ENCODE peak calls at places on chromosomes 6 and 20, in nine cellular contexts. One of them, this sample, is unnamed.

GRCh38 chr20:62598761-62599194 is 43.5 kb upstream of the SLCO4A1 start:
- DNase-seq in cardiac muscle cell: no peak
- DNase-seq in MM.1S: no peak
- DNase-seq in left lung: no peak
- DNase-seq in bronchial epithelial cell: no peak
- DNase-seq in psoas muscle: peak; percentile 34
- DNase-seq in adrenal gland: no peak
- DNase-seq in HCT116: peak; percentile 84
- DNase-seq in K562: peak; percentile 99
- DNase-seq in this sample: no peak

GRCh38 chr6:1384549-1385128 is 4.7 kb upstream of the FOXF2 start:
- DNase-seq in psoas muscle: no peak
- DNase-seq in bronchial epithelial cell: no peak
- DNase-seq in HCT116: no peak
- DNase-seq in adrenal gland: no peak
- DNase-seq in MM.1S: no peak
- DNase-seq in cardiac muscle cell: no peak
- DNase-seq in left lung: no peak
- DNase-seq in K562: no peak
- DNase-seq in this sample: no peak

GRCh38 chr6:10030942-10031537 is 383.8 kb downstream of the TFAP2A start:
- DNase-seq in K562: peak; percentile 40
- DNase-seq in psoas muscle: no peak
- DNase-seq in cardiac muscle cell: peak; percentile 37
- DNase-seq in MM.1S: peak; percentile 24
- DNase-seq in left lung: no peak
- DNase-seq in bronchial epithelial cell: peak; percentile 40
- DNase-seq in HCT116: peak; percentile 31
- DNase-seq in adrenal gland: no peak
- DNase-seq in this sample: no peak

GRCh38 chr6:36633915-36634314 is 39.8 kb downstream of the SRSF3 start:
- DNase-seq in MM.1S: no peak
- DNase-seq in psoas muscle: no peak
- DNase-seq in cardiac muscle cell: no peak
- DNase-seq in adrenal gland: peak; percentile 46
- DNase-seq in left lung: peak; percentile 67
- DNase-seq in K562: no peak
- DNase-seq in HCT116: no peak
- DNase-seq in bronchial epithelial cell: no peak
- DNase-seq in this sample: no peak

GRCh38 chr20:1357921-1358671 is 29.2 kb upstream of the SDCBP2 start:
- DNase-seq in MM.1S: no peak
- DNase-seq in left lung: no peak
- DNase-seq in psoas muscle: no peak
- DNase-seq in HCT116: no peak
- DNase-seq in K562: no peak
- DNase-seq in bronchial epithelial cell: no peak
- DNase-seq in cardiac muscle cell: no peak
- DNase-seq in adrenal gland: no peak
- DNase-seq in this sample: no peak

GRCh38 chr6:134176283-134176975 is 124.0 kb upstream of the SLC2A12 start:
- DNase-seq in K562: no peak
- DNase-seq in HCT116: no peak
- DNase-seq in MM.1S: no peak
- DNase-seq in psoas muscle: peak; percentile 74
- DNase-seq in cardiac muscle cell: peak; percentile 56
- DNase-seq in adrenal gland: peak; percentile 79
- DNase-seq in left lung: peak; percentile 66
- DNase-seq in bronchial epithelial cell: no peak
- DNase-seq in this sample: no peak

GRCh38 chr6:147043994-147044477 is 160.2 kb upstream of the STXBP5 start:
- DNase-seq in psoas muscle: no peak
- DNase-seq in cardiac muscle cell: no peak
- DNase-seq in adrenal gland: no peak
- DNase-seq in K562: no peak
- DNase-seq in bronchial epithelial cell: peak; percentile 71
- DNase-seq in HCT116: no peak
- DNase-seq in left lung: no peak
- DNase-seq in MM.1S: no peak
- DNase-seq in this sample: no peak

GRCh38 chr6:105611606-105612005 is 208.7 kb upstream of the PREP start:
- DNase-seq in K562: no peak
- DNase-seq in left lung: no peak
- DNase-seq in adrenal gland: no peak
- DNase-seq in psoas muscle: no peak
- DNase-seq in cardiac muscle cell: no peak
- DNase-seq in HCT116: no peak
- DNase-seq in MM.1S: no peak
- DNase-seq in bronchial epithelial cell: peak; percentile 59
- DNase-seq in this sample: no peak

GRCh38 chr6:36834576-36835293 is 4.5 kb downstream of the CPNE5 start:
- DNase-seq in bronchial epithelial cell: no peak
- DNase-seq in cardiac muscle cell: peak; percentile 83
- DNase-seq in left lung: no peak
- DNase-seq in adrenal gland: no peak
- DNase-seq in MM.1S: no peak
- DNase-seq in psoas muscle: no peak
- DNase-seq in HCT116: no peak
- DNase-seq in K562: no peak
- DNase-seq in this sample: no peak

GRCh38 chr6:127606131-127606562 is 29.2 kb downstream of the C6orf58 start:
- DNase-seq in left lung: no peak
- DNase-seq in bronchial epithelial cell: peak; percentile 32
- DNase-seq in adrenal gland: no peak
- DNase-seq in psoas muscle: no peak
- DNase-seq in HCT116: peak; percentile 41
- DNase-seq in cardiac muscle cell: peak; percentile 75
- DNase-seq in K562: no peak
- DNase-seq in MM.1S: peak; percentile 15
- DNase-seq in this sample: peak; percentile 54

GRCh38 chr6:123805921-123806320 is 2.3 kb downstream of the NKAIN2 start:
- DNase-seq in adrenal gland: no peak
- DNase-seq in cardiac muscle cell: no peak
- DNase-seq in K562: no peak
- DNase-seq in HCT116: no peak
- DNase-seq in psoas muscle: no peak
- DNase-seq in left lung: no peak
- DNase-seq in MM.1S: no peak
- DNase-seq in bronchial epithelial cell: no peak
- DNase-seq in this sample: no peak

GRCh38 chr6:24451581-24452041 is 37.8 kb downstream of the GPLD1 start:
- DNase-seq in left lung: no peak
- DNase-seq in cardiac muscle cell: no peak
- DNase-seq in MM.1S: no peak
- DNase-seq in K562: no peak
- DNase-seq in psoas muscle: no peak
- DNase-seq in adrenal gland: no peak
- DNase-seq in bronchial epithelial cell: peak; percentile 12
- DNase-seq in HCT116: no peak
- DNase-seq in this sample: no peak

GRCh38 chr6:52976591-52977035 is 18.5 kb downstream of the GSTA4 start:
- DNase-seq in bronchial epithelial cell: no peak
- DNase-seq in psoas muscle: peak; percentile 28
- DNase-seq in HCT116: no peak
- DNase-seq in MM.1S: peak; percentile 32
- DNase-seq in cardiac muscle cell: no peak
- DNase-seq in K562: no peak
- DNase-seq in adrenal gland: peak; percentile 26
- DNase-seq in left lung: peak; percentile 45
- DNase-seq in this sample: no peak

GRCh38 chr20:45154183-45154582 is 20.5 kb upstream of the PI3 start:
- DNase-seq in adrenal gland: no peak
- DNase-seq in MM.1S: no peak
- DNase-seq in left lung: no peak
- DNase-seq in psoas muscle: no peak
- DNase-seq in cardiac muscle cell: no peak
- DNase-seq in K562: no peak
- DNase-seq in HCT116: no peak
- DNase-seq in bronchial epithelial cell: no peak
- DNase-seq in this sample: no peak

GRCh38 chr6:146943673-146944072 is 260.5 kb upstream of the STXBP5 start:
- DNase-seq in bronchial epithelial cell: no peak
- DNase-seq in K562: no peak
- DNase-seq in adrenal gland: no peak
- DNase-seq in left lung: no peak
- DNase-seq in psoas muscle: no peak
- DNase-seq in cardiac muscle cell: no peak
- DNase-seq in MM.1S: no peak
- DNase-seq in HCT116: no peak
- DNase-seq in this sample: no peak

GRCh38 chr6:85077098-85077497 is 312.7 kb upstream of the TBX18 start:
- DNase-seq in HCT116: no peak
- DNase-seq in MM.1S: no peak
- DNase-seq in bronchial epithelial cell: no peak
- DNase-seq in psoas muscle: no peak
- DNase-seq in K562: no peak
- DNase-seq in left lung: no peak
- DNase-seq in cardiac muscle cell: no peak
- DNase-seq in adrenal gland: no peak
- DNase-seq in this sample: no peak
- H3K4me3 ChIP-seq in HCT116: no peak overlapping the region
- H3K4me3 ChIP-seq in MM.1S: no peak overlapping the region
- H3K4me3 ChIP-seq in bronchial epithelial cell: no peak overlapping the region
- H3K4me3 ChIP-seq in psoas muscle: no peak overlapping the region
- H3K4me3 ChIP-seq in K562: no peak overlapping the region
- H3K4me3 ChIP-seq in left lung: no peak overlapping the region
- H3K4me3 ChIP-seq in cardiac muscle cell: no peak overlapping the region
- H3K4me3 ChIP-seq in adrenal gland: no peak overlapping the region
- H3K4me3 ChIP-seq in this sample: no peak overlapping the region

GRCh38 chr6:42341221-42341620 is 110.5 kb downstream of the TRERF1 start:
- DNase-seq in left lung: no peak
- DNase-seq in cardiac muscle cell: no peak
- DNase-seq in MM.1S: no peak
- DNase-seq in HCT116: no peak
- DNase-seq in K562: no peak
- DNase-seq in bronchial epithelial cell: no peak
- DNase-seq in psoas muscle: no peak
- DNase-seq in adrenal gland: no peak
- DNase-seq in this sample: no peak

GRCh38 chr6:42339991-42340401 is 111.7 kb downstream of the TRERF1 start:
- DNase-seq in HCT116: no peak
- DNase-seq in K562: no peak
- DNase-seq in psoas muscle: no peak
- DNase-seq in MM.1S: no peak
- DNase-seq in adrenal gland: no peak
- DNase-seq in bronchial epithelial cell: peak; percentile 95
- DNase-seq in cardiac muscle cell: no peak
- DNase-seq in left lung: no peak
- DNase-seq in this sample: no peak

GRCh38 chr6:42342011-42342553 is 109.6 kb downstream of the TRERF1 start:
- DNase-seq in K562: no peak
- DNase-seq in left lung: no peak
- DNase-seq in psoas muscle: no peak
- DNase-seq in cardiac muscle cell: no peak
- DNase-seq in adrenal gland: no peak
- DNase-seq in MM.1S: no peak
- DNase-seq in HCT116: no peak
- DNase-seq in bronchial epithelial cell: no peak
- DNase-seq in this sample: no peak

GRCh38 chr6:42338573-42339218 is 113.0 kb downstream of the TRERF1 start:
- DNase-seq in bronchial epithelial cell: peak; percentile 98
- DNase-seq in MM.1S: no peak
- DNase-seq in K562: no peak
- DNase-seq in adrenal gland: peak; percentile 38
- DNase-seq in HCT116: peak; percentile 83
- DNase-seq in left lung: no peak
- DNase-seq in cardiac muscle cell: no peak
- DNase-seq in psoas muscle: no peak
- DNase-seq in this sample: peak; percentile 87

GRCh38 chr6:42340516-42340915 is 111.2 kb downstream of the TRERF1 start:
- DNase-seq in MM.1S: no peak
- DNase-seq in K562: no peak
- DNase-seq in psoas muscle: no peak
- DNase-seq in adrenal gland: no peak
- DNase-seq in HCT116: no peak
- DNase-seq in left lung: no peak
- DNase-seq in bronchial epithelial cell: no peak
- DNase-seq in cardiac muscle cell: no peak
- DNase-seq in this sample: no peak
- TF ChIP-seq CTCF in MM.1S: no peak
- TF ChIP-seq CTCF in K562: no peak
- TF ChIP-seq CTCF in psoas muscle: no peak
- TF ChIP-seq CTCF in adrenal gland: no peak
- TF ChIP-seq CTCF in HCT116: no peak
- TF ChIP-seq CTCF in left lung: no peak
- TF ChIP-seq CTCF in bronchial epithelial cell: no peak
- TF ChIP-seq CTCF in cardiac muscle cell: no peak
- TF ChIP-seq CTCF in this sample: no peak

GRCh38 chr6:5292154-5292553 is 30.8 kb downstream of the FARS2 start:
- DNase-seq in K562: no peak
- DNase-seq in psoas muscle: no peak
- DNase-seq in bronchial epithelial cell: no peak
- DNase-seq in cardiac muscle cell: peak; percentile 37
- DNase-seq in MM.1S: no peak
- DNase-seq in HCT116: no peak
- DNase-seq in adrenal gland: no peak
- DNase-seq in left lung: no peak
- DNase-seq in this sample: no peak
- H3K36me3 ChIP-seq in K562: no peaks in the 10 kb centered on the region
- H3K36me3 ChIP-seq in psoas muscle: no peaks in the 10 kb centered on the region
- H3K36me3 ChIP-seq in bronchial epithelial cell: no peaks in the 10 kb centered on the region
- H3K36me3 ChIP-seq in cardiac muscle cell: no peaks in the 10 kb centered on the region
- H3K36me3 ChIP-seq in MM.1S: no peaks in the 10 kb centered on the region
- H3K36me3 ChIP-seq in HCT116: no peaks in the 10 kb centered on the region
- H3K36me3 ChIP-seq in adrenal gland: no peaks in the 10 kb centered on the region
- H3K36me3 ChIP-seq in left lung: no peaks in the 10 kb centered on the region
- H3K36me3 ChIP-seq in this sample: no peaks in the 10 kb centered on the region

GRCh38 chr6:165662671-165663282 is at the start of gene PDE10A:
- DNase-seq in HCT116: no peak
- DNase-seq in adrenal gland: peak; percentile 39
- DNase-seq in cardiac muscle cell: peak; percentile 72
- DNase-seq in K562: no peak
- DNase-seq in MM.1S: no peak
- DNase-seq in bronchial epithelial cell: no peak
- DNase-seq in left lung: no peak
- DNase-seq in psoas muscle: peak; percentile 61
- DNase-seq in this sample: no peak

GRCh38 chr6:165659945-165660862 is 2.8 kb downstream of the PDE10A start:
- DNase-seq in HCT116: no peak
- DNase-seq in cardiac muscle cell: peak; percentile 35
- DNase-seq in left lung: no peak
- DNase-seq in adrenal gland: no peak
- DNase-seq in MM.1S: no peak
- DNase-seq in psoas muscle: peak; percentile 25
- DNase-seq in bronchial epithelial cell: no peak
- DNase-seq in K562: no peak
- DNase-seq in this sample: no peak

GRCh38 chr6:165661416-165662001 is 1.5 kb downstream of the PDE10A start:
- DNase-seq in MM.1S: no peak
- DNase-seq in left lung: no peak
- DNase-seq in cardiac muscle cell: peak; percentile 43
- DNase-seq in adrenal gland: no peak
- DNase-seq in psoas muscle: no peak
- DNase-seq in HCT116: no peak
- DNase-seq in bronchial epithelial cell: no peak
- DNase-seq in K562: no peak
- DNase-seq in this sample: no peak

GRCh38 chr6:165662041-165662491 is 975 bp downstream of the PDE10A start:
- DNase-seq in HCT116: no peak
- DNase-seq in K562: no peak
- DNase-seq in psoas muscle: peak; percentile 28
- DNase-seq in bronchial epithelial cell: no peak
- DNase-seq in cardiac muscle cell: peak; percentile 55
- DNase-seq in left lung: no peak
- DNase-seq in MM.1S: no peak
- DNase-seq in adrenal gland: no peak
- DNase-seq in this sample: no peak

GRCh38 chr6:165660881-165661415 is 2.1 kb downstream of the PDE10A start:
- DNase-seq in MM.1S: no peak
- DNase-seq in bronchial epithelial cell: no peak
- DNase-seq in psoas muscle: no peak
- DNase-seq in HCT116: no peak
- DNase-seq in adrenal gland: peak; percentile 22
- DNase-seq in left lung: no peak
- DNase-seq in cardiac muscle cell: no peak
- DNase-seq in K562: no peak
- DNase-seq in this sample: no peak
- H3K4me3 ChIP-seq in MM.1S: no peak overlapping the region
- H3K4me3 ChIP-seq in bronchial epithelial cell: no peak overlapping the region
- H3K4me3 ChIP-seq in psoas muscle: peak overlapping the region; percentile 71
- H3K4me3 ChIP-seq in HCT116: no peak overlapping the region
- H3K4me3 ChIP-seq in adrenal gland: peak overlapping the region; percentile 67
- H3K4me3 ChIP-seq in left lung: peak overlapping the region; percentile 28
- H3K4me3 ChIP-seq in cardiac muscle cell: peak overlapping the region; percentile 70
- H3K4me3 ChIP-seq in K562: no peak overlapping the region
- H3K4me3 ChIP-seq in this sample: peak overlapping the region; percentile 90

This sample was measured in kidney epithelial cell.